ENCODE peak calls at places on chromosomes 4 and X, in four cellular contexts. Y, P, E and Q are unnamed samples.

GRCh38 chr4:107166181-107166580 is 130.1 kb upstream of the DKK2 start:
- DNase-seq in E (no peak), P (no peak), Y (no peak), Q (no peak)

GRCh38 chr4:38106301-38106700 is 146.1 kb downstream of the PTTG2 start:
- DNase-seq in E (no peak), Y (no peak), P (no peak), Q (no peak)

GRCh38 chr4:78551420-78552351 is at the start of gene ANXA3:
- DNase-seq in Y (peak; percentile 57), P (peak; percentile 72), E (no peak), Q (no peak)

GRCh38 chr4:172202480-172203076 is 389.4 kb downstream of the GALNTL6 start:
- DNase-seq in E (peak; percentile 10), Y (peak; percentile 20), P (peak; percentile 52), Q (no peak)

GRCh38 chr4:3494501-3494900 is 31.4 kb downstream of the DOK7 start:
- DNase-seq in P (no peak), E (no peak), Y (no peak), Q (no peak)

GRCh38 chr4:69731261-69731660 is 29.2 kb downstream of the SULT1B1 start:
- DNase-seq in Y (no peak), E (no peak), P (no peak), Q (no peak)

GRCh38 chr4:40256329-40256728 is 59.5 kb downstream of the RHOH start:
- DNase-seq in P (no peak), Y (no peak), E (no peak), Q (no peak)

GRCh38 chrX:20362268-20363002 is 95.7 kb upstream of the RPS6KA3 start:
- DNase-seq in Y (peak; percentile 60), E (peak; percentile 93), P (no peak), Q (no peak)

GRCh38 chr4:101419324-101420135 is 72.2 kb upstream of the PPP3CA start:
- DNase-seq in Y (no peak), E (no peak), P (no peak), Q (peak; percentile 57)

GRCh38 chr4:163693211-163693610 is 198.7 kb downstream of the TMA16 start:
- DNase-seq in E (no peak), Y (no peak), P (no peak), Q (no peak)

GRCh38 chr4:183908284-183908683 is 3.2 kb downstream of the STOX2 start:
- DNase-seq in E (no peak), Y (no peak), P (no peak), Q (no peak)

GRCh38 chr4:155820887-155821529 is 45.1 kb downstream of the ASIC5 start:
- DNase-seq in P (no peak), Y (no peak), E (no peak), Q (no peak)

GRCh38 chr4:101227715-101228114 is 119.6 kb downstream of the PPP3CA start:
- DNase-seq in P (no peak), Y (no peak), E (no peak), Q (no peak)

DNA sequence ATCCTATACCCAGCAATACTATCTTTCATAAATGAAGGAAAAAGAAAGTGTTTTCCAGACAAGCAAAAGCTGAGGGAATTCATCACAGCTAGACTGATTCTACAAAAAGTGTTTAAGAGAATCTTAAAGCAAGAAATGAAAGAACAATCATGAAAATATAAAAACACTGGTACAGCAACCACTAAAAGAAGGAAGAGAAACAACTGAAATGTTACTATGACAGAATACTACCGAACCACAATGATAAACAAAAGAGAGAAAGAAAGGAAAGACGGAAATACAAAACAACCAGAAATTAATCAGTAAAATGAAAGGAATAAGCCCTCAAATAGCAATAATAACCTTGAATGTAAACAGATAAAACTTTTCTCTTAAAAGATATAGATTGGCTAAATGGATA is 110.8 kb upstream of the AFF2 start:
- DNase-seq in P (no peak), Y (no peak), E (no peak), Q (no peak)
- TF ChIP-seq PBX3 in P (no peak), Y (no peak), E (no peak), Q (no peak)

DNA sequence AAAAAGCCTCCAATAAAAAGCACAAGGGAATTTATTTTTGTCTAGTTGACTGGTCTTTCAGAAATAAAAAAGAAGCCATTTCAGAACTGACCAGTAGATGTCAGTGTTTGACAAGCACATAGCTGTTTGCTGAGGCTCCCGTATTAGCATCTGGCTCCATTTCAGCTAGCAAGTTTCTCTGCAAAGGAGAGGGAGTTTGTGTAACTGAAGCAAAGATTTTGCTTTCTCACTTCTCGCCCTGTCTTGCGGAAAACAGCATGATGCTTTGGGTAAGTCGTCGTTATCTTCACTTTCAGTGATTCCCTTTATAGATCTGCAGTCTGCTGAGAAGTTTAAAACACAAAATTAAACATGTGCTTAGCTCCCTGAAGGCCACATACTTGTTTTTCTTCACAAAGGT is 85.5 kb downstream of the CT47B1 start:
- DNase-seq in P (peak; percentile 45), E (peak; percentile 40), Y (peak; percentile 33), Q (peak; percentile 47)
- TF ChIP-seq PBX3 in P (no peak), E (no peak), Y (no peak), Q (no peak)

DNA sequence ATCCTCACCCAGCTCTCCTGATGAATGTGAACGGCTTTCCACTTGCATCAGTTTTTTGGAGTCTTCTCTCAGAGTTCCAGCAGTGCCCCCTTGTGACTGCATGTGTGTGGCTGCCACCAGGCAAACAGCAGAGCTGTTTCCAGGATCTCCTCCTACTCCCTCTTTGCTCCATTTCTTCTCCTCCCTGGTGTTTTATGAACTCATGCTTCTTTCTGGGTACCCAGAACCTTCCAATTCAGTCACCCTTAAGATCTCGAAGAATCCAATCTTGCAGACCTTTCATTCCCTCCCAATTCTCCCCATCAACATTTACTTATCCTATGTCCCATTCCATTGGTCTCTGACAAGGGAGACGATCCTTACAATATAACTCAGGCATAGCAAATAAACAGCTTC is 6.8 kb upstream of the TCEANC start:
- DNase-seq in P (peak; percentile 40), Y (peak; percentile 24), E (peak; percentile 30), Q (no peak)
- TF ChIP-seq PBX3 in P (no peak), Y (no peak), E (no peak), Q (no peak)

GRCh38 chrX:47078129-47079043 is at the start of gene RGN:
- DNase-seq in P (peak; percentile 18), Y (no peak), E (peak; percentile 81), Q (no peak)
- TF ChIP-seq PBX3 in P (no peak), Y (no peak), E (no peak), Q (no peak)

GRCh38 chrX:12245650-12246645 is 107.7 kb downstream of the FRMPD4 start:
- DNase-seq in Y (no peak), E (no peak), P (no peak), Q (no peak)
- TF ChIP-seq PBX3 in Y (no peak), E (no peak), P (no peak), Q (no peak)